ENCODE peak calls at places on chromosome 6, in ten cellular contexts. J is AG04450; C is naive thymus-derived CD8-positive, alpha-beta T cell; Z is stimulated activated CD4-positive, alpha-beta T cell treated with anti-CD3 and anti-CD28 coated beads, Interleukin-1b, Interleukin-23, amount 100 ng/mL, for 24 hours; H is adipocyte; D is Peyer's patch; U is T-helper 9 cell; A is iris pigment epithelial cell; V is vagina; X is NCI-H748 treated with DMSO at 0.1 percent for 48 hours. K is an unnamed sample.

GRCh38 chr6:139706949-139707348 is 332.5 kb upstream of the CITED2 start:
- DNase-seq in U (no peak), C (no peak), A (no peak), D (no peak), Z (no peak), V (no peak), J (no peak), X (no peak), H (no peak), K (no peak)

GRCh38 chr6:104462811-104463599 is 396.7 kb downstream of the HACE1 start:
- DNase-seq in H (peak), V (no peak), J (no peak), U (no peak), C (no peak), A (peak), X (no peak), Z (no peak), D (no peak), K (no peak)

GRCh38 chr6:40743226-40743625 is 156.1 kb upstream of the LRFN2 start:
- DNase-seq in D (no peak), V (no peak), J (no peak), Z (no peak), X (no peak), U (no peak), H (no peak), C (no peak), A (no peak), K (no peak)

GRCh38 chr6:44201200-44201599 is 15.5 kb upstream of the MYMX start:
- DNase-seq in X (no peak), V (no peak), D (no peak), J (no peak), U (no peak), H (no peak), Z (no peak), C (no peak), A (no peak), K (no peak)

GRCh38 chr6:42264852-42265390 is 47.3 kb upstream of the MRPS10 start:
- DNase-seq in C (no peak), D (no peak), Z (no peak), J (no peak), V (no peak), U (no peak), X (no peak), A (no peak), H (no peak), K (no peak)

GRCh38 chr6:134247271-134247833 is 70.6 kb downstream of the SGK1 start:
- DNase-seq in U (peak), Z (peak), H (no peak), A (no peak), X (no peak), J (no peak), V (no peak), C (peak), D (no peak), K (no peak)

GRCh38 chr6:33128318-33128717 is 52.5 kb downstream of the HLA-DPB1 start:
- DNase-seq in A (no peak), X (no peak), Z (no peak), C (no peak), D (no peak), U (no peak), H (no peak), J (no peak), V (no peak), K (no peak)

GRCh38 chr6:121630716-121631115 is 195.3 kb downstream of the GJA1 start:
- DNase-seq in Z (no peak), X (no peak), V (no peak), H (no peak), A (no peak), U (no peak), D (no peak), C (no peak), J (no peak), K (no peak)

GRCh38 chr6:42545226-42545773 is 18.5 kb upstream of the UBR2 start:
- DNase-seq in H (no peak), A (no peak), D (no peak), U (no peak), Z (no peak), V (no peak), J (no peak), X (no peak), C (no peak), K (no peak)

GRCh38 chr6:3713266-3713665 is 38.2 kb downstream of the PXDC1 start:
- DNase-seq in A (no peak), C (no peak), J (no peak), U (no peak), V (no peak), H (no peak), X (no peak), Z (no peak), D (no peak), K (no peak)

GRCh38 chr6:43793875-43794242 is 23.8 kb downstream of the VEGFA start:
- DNase-seq in V (no peak), H (no peak), U (no peak), Z (no peak), C (no peak), D (no peak), A (no peak), X (no peak), J (no peak), K (no peak)

GRCh38 chr6:145544031-145544430 is 191.3 kb downstream of the EPM2A start:
- DNase-seq in X (no peak), C (no peak), A (peak), U (no peak), V (no peak), Z (no peak), H (peak), J (peak), D (no peak), K (peak)

GRCh38 chr6:498795-499231 is 107.3 kb downstream of the IRF4 start:
- DNase-seq in J (no peak), H (no peak), D (no peak), Z (no peak), U (no peak), A (peak), X (no peak), C (no peak), V (no peak), K (no peak)

GRCh38 chr6:80767808-80768207 is 661.3 kb downstream of the BCKDHB start:
- DNase-seq in X (no peak), A (peak), U (no peak), C (no peak), V (no peak), D (no peak), H (peak), Z (no peak), J (peak), K (peak)

GRCh38 chr6:122753688-122754056 is 25.8 kb upstream of the FABP7 start:
- DNase-seq in J (no peak), U (no peak), Z (no peak), X (no peak), C (no peak), H (peak), V (no peak), D (no peak), A (no peak), K (no peak)

GRCh38 chr6:74167951-74168350 is 471.9 kb downstream of the CD109 start:
- DNase-seq in D (no peak), J (no peak), H (peak), U (no peak), X (no peak), A (no peak), Z (no peak), V (no peak), C (no peak), K (no peak)

GRCh38 chr6:152720964-152721363 is 23.3 kb downstream of the MYCT1 start:
- DNase-seq in D (no peak), X (no peak), C (no peak), J (no peak), V (no peak), H (no peak), U (no peak), A (peak), Z (no peak), K (no peak)

GRCh38 chr6:35031611-35032529 is 109.3 kb downstream of the TCP11 start:
- DNase-seq in V (no peak), A (no peak), H (no peak), J (no peak), X (no peak), Z (no peak), U (no peak), D (no peak), C (no peak), K (no peak)

GRCh38 chr6:41757268-41757667 is 10.1 kb upstream of the PGC start:
- DNase-seq in V (no peak), X (no peak), D (no peak), J (no peak), Z (no peak), U (no peak), H (no peak), C (no peak), A (no peak), K (no peak)

GRCh38 chr6:15089569-15090144 is 156.2 kb upstream of the JARID2 start:
- DNase-seq in X (no peak), J (no peak), D (no peak), V (peak), Z (no peak), A (no peak), H (no peak), C (no peak), U (no peak), K (no peak)

GRCh38 chr6:106145741-106146227 is 59.6 kb downstream of the PRDM1 start:
- DNase-seq in A (peak), J (no peak), Z (no peak), C (no peak), V (no peak), X (no peak), U (no peak), D (no peak), H (no peak), K (no peak)

GRCh38 chr6:22888147-22888831 is 318.9 kb downstream of the HDGFL1 start:
- DNase-seq in H (no peak), Z (no peak), J (no peak), U (no peak), D (no peak), C (no peak), X (peak), V (no peak), A (no peak), K (no peak)

GRCh38 chr6:141326426-141326825 is 806.3 kb upstream of the GJE1 start:
- DNase-seq in U (peak), X (no peak), V (no peak), C (no peak), J (peak), D (no peak), A (peak), Z (peak), H (peak), K (peak)

GRCh38 chr6:81608776-81609175 is 143.7 kb downstream of the TENT5A start:
- DNase-seq in X (no peak), D (no peak), A (peak), U (no peak), Z (no peak), V (no peak), H (no peak), C (no peak), J (no peak), K (peak)

GRCh38 chr6:143027058-143027457 is 33.6 kb upstream of the AIG1 start:
- DNase-seq in V (no peak), H (peak), A (peak), Z (peak), X (no peak), D (no peak), C (peak), U (peak), J (no peak), K (no peak)

GRCh38 chr6:90403489-90404381 is 107.1 kb upstream of the BACH2 start:
- DNase-seq in J (peak), U (no peak), C (no peak), A (peak), D (no peak), Z (no peak), H (peak), X (no peak), V (no peak), K (peak)

GRCh38 chr6:131914967-131915751 is 36.0 kb downstream of the CCN2 start:
- DNase-seq in V (no peak), C (peak), H (peak), Z (peak), A (peak), X (peak), U (peak), J (peak), D (no peak), K (peak)

K was measured in skeletal muscle cell.